ENCODE peak calls at places on chromosomes 12 and 14, in five cellular contexts. Q is HCEC 1CT, I is iPS DF 19.7, T is mesenteric fat pad, Z is AG08395. E is an unnamed sample.
A peak's percentile ranks its signal among the peaks of the same experiment; 100 is the strongest.

GRCh38 chr12:109116611-109116949 is 193 bp downstream of the ACACB start:
- DNase-seq in Q (no peak), I (no peak), T (peak; percentile 59), Z (no peak), E (no peak)

GRCh38 chr14:74290415-74290814 is 12.3 kb downstream of the ABCD4 start:
- DNase-seq in Q (no peak), I (no peak), T (no peak), Z (peak; percentile 22), E (no peak)

GRCh38 chr14:56490379-56490778 is 89.2 kb upstream of the TMEM260 start:
- DNase-seq in Q (peak; percentile 39), I (no peak), T (no peak), Z (peak; percentile 27), E (peak; percentile 41)

GRCh38 chr14:21098892-21099595 is 589 bp upstream of the ZNF219 start:
- DNase-seq in Q (no peak), I (no peak), T (no peak), Z (no peak), E (no peak)

GRCh38 chr12:32032205-32032810 is 73.1 kb downstream of the RESF1 start:
- DNase-seq in Q (peak; percentile 42), I (no peak), T (no peak), Z (no peak), E (no peak)

GRCh38 chr14:56474419-56475022 is 105.1 kb upstream of the TMEM260 start:
- DNase-seq in Q (no peak), I (peak; percentile 12), T (no peak), Z (peak; percentile 53), E (peak; percentile 41)

GRCh38 chr14:34072921-34073320 is 122.0 kb upstream of the EGLN3 start:
- DNase-seq in Q (no peak), I (no peak), T (no peak), Z (no peak), E (no peak)

GRCh38 chr12:59041241-59042121 is 121.2 kb upstream of the LRIG3 start:
- DNase-seq in Q (peak; percentile 97), I (no peak), T (no peak), Z (peak; percentile 73), E (peak; percentile 89)

GRCh38 chr12:6310771-6311610 is 509 bp downstream of the PLEKHG6 start:
- DNase-seq in Q (no peak), I (no peak), T (no peak), Z (no peak), E (no peak)

GRCh38 chr12:114913871-114914801 is 230.2 kb upstream of the TBX3 start:
- DNase-seq in Q (peak; percentile 88), I (no peak), T (no peak), Z (peak; percentile 74), E (peak; percentile 75)

GRCh38 chr12:2244013-2244861 is 191.4 kb downstream of the CACNA1C start:
- DNase-seq in Q (peak; percentile 89), I (peak; percentile 47), T (no peak), Z (peak; percentile 91), E (peak; percentile 86)

GRCh38 chr12:122547330-122547729 is 20.3 kb downstream of the KNTC1 start:
- DNase-seq in Q (no peak), I (no peak), T (no peak), Z (no peak), E (no peak)

GRCh38 chr12:72546106-72546505 is 273.9 kb downstream of the TRHDE start:
- DNase-seq in Q (no peak), I (no peak), T (no peak), Z (no peak), E (no peak)

GRCh38 chr14:33210304-33210703 is 271.6 kb downstream of the NPAS3 start:
- DNase-seq in Q (no peak), I (no peak), T (no peak), Z (no peak), E (no peak)

GRCh38 chr14:77307099-77307496 is 13.6 kb downstream of the POMT2 start:
- DNase-seq in Q (no peak), I (no peak), T (peak; percentile 30), Z (peak; percentile 12), E (no peak)

GRCh38 chr12:15534870-15535269 is 212.6 kb downstream of the PTPRO start:
- DNase-seq in Q (no peak), I (no peak), T (no peak), Z (peak; percentile 17), E (peak; percentile 35)

GRCh38 chr12:44668443-44668842 is 207.7 kb downstream of the NELL2 start:
- DNase-seq in Q (no peak), I (no peak), T (no peak), Z (no peak), E (no peak)

GRCh38 chr12:131389051-131390013 is 321.6 kb upstream of the SFSWAP start:
- DNase-seq in Q (no peak), I (no peak), T (no peak), Z (no peak), E (no peak)

GRCh38 chr12:85441740-85442139 is 161.7 kb downstream of the ALX1 start:
- DNase-seq in Q (peak; percentile 17), I (no peak), T (no peak), Z (no peak), E (no peak)

GRCh38 chr14:37637341-37637740 is 41.9 kb downstream of the TTC6 start:
- DNase-seq in Q (no peak), I (no peak), T (no peak), Z (no peak), E (no peak)

GRCh38 chr12:129605666-129606065 is 298.2 kb downstream of the TMEM132D start:
- DNase-seq in Q (no peak), I (no peak), T (no peak), Z (no peak), E (no peak)

GRCh38 chr12:106417926-106418910 is 60.7 kb downstream of the POLR3B start:
- DNase-seq in Q (peak; percentile 78), I (no peak), T (no peak), Z (peak; percentile 64), E (peak; percentile 62)

GRCh38 chr14:56487090-56487667 is 92.4 kb upstream of the TMEM260 start:
- DNase-seq in Q (peak; percentile 35), I (no peak), T (no peak), Z (peak; percentile 6), E (peak; percentile 32)

GRCh38 chr12:66169221-66170170 is at the start of gene TMBIM4:
- DNase-seq in Q (peak; percentile 93), I (peak; percentile 73), T (peak; percentile 96), Z (peak; percentile 88), E (peak; percentile 89)

GRCh38 chr14:79834856-79835255 is 376.4 kb downstream of the DIO2 start:
- DNase-seq in Q (no peak), I (no peak), T (no peak), Z (no peak), E (no peak)

E was measured in HFFc6.